ENCODE peak calls at places on chromosomes 6 and 20, in five cellular contexts. N is lower leg skin; T is kidney; W is stomach; R is CD8-positive, alpha-beta T cell. G is an unnamed sample.

GRCh38 chr20:25053207-25054132 is 4.5 kb downstream of the ACSS1 start:
- DNase-seq in T (peak), N (peak), W (peak), R (no peak), G (peak)

GRCh38 chr6:2257358-2257757 is 12.0 kb upstream of the GMDS start:
- DNase-seq in R (no peak), N (no peak), T (no peak), W (peak), G (no peak)

GRCh38 chr6:136609878-136610706 is 59.9 kb upstream of the MAP7 start:
- DNase-seq in T (no peak), W (peak), N (no peak), R (no peak), G (peak)

GRCh38 chr20:3106658-3107463 is 22.3 kb upstream of the AVP start:
- DNase-seq in W (no peak), T (peak), R (no peak), N (no peak), G (no peak)

GRCh38 chr6:151376440-151376839 is 14.9 kb downstream of the ZBTB2 start:
- DNase-seq in W (no peak), R (no peak), T (no peak), N (no peak), G (no peak)

GRCh38 chr6:37236921-37237320 is 20.7 kb upstream of the TBC1D22B start:
- DNase-seq in W (no peak), T (no peak), R (no peak), N (peak), G (no peak)

GRCh38 chr20:45229264-45230056 is 8.3 kb downstream of the SEMG2 start:
- DNase-seq in R (no peak), W (peak), N (no peak), T (no peak), G (peak)

GRCh38 chr6:128464790-128465189 is 55.6 kb downstream of the PTPRK start:
- DNase-seq in T (no peak), R (no peak), N (no peak), W (no peak), G (no peak)

GRCh38 chr6:36015666-36016065 is 8.8 kb downstream of the SLC26A8 start:
- DNase-seq in W (no peak), R (no peak), N (no peak), T (no peak), G (no peak)

GRCh38 chr6:16314311-16314710 is 75.9 kb downstream of the GMPR start:
- DNase-seq in W (no peak), R (no peak), N (no peak), T (no peak), G (no peak)

DNA sequence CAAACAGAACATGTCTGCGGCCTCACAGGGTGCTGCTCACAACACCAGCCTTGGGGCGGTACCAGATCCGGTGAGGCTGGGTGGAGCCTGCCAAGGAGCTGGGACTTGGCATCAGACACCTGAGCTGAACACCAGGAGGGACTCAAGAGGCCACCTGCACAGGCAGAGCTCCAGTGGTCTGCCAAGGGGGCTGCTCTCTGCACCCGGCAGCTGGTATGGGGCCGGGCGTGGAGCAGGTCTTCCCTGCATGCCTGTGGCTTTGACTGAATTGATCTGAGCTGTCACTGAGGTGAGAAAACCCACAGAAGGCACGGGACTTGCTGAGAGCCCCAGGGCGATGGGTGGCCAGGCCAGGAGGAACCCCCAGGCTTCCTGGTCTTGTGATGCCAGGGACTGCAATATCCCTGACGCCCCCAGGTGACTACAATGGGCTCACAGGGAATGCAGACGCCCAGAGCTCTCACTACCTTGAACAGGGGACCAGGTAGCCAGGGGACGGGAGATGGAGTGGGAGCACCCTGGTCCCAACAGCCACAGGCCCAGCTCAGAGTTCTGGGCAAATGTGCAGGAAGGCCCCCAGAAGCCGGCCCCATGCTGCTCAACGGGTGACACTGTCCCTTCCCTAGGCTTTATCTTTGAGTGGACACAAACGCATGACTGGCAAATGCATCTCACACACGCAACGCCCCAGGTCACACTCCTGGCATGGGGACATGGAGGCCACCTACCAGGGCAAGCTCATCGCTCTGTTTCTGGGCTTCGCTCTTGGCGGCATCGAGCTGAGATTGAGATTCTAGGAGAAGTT is 48.2 kb downstream of the DSTN start:
- DNase-seq in R (no peak), W (peak), N (peak), T (peak), G (peak)
- TF ChIP-seq CTCF in R (peak), W (no peak), N (no peak), T (no peak), G (no peak)

DNA sequence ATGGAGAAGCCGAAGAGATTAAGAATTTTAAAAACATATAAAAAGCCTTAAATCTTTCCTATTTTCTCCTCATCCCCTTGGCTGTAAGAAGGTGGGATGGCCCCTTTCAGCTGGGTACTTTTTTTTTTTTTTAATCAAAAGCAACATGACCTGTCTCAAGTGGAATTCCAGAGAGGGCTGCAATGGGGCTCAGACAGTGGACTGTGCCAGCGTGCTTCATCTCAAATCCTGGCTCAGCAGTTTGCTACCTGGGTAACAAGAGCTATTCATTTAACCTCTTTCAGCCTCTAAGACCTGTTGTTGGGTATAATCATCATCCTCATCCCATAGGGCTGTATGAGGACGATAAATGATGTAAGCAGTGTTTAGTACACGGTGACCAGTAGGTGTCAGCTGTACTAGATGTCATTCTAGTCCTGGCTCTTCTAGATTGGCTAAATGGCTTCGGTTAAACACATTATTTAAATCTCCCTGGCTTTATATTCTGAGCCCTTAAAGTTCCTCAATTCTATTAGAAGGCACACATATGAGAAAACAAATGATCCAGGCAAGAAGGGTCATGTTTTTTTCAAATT is 6.9 kb upstream of the PPP1R3G start:
- DNase-seq in R (no peak), N (no peak), T (no peak), W (no peak), G (no peak)
- TF ChIP-seq CTCF in R (no peak), N (no peak), T (no peak), W (no peak), G (peak)

GRCh38 chr20:38645980-38646858 is 44.6 kb downstream of the ARHGAP40 start:
- DNase-seq in T (peak), N (peak), R (peak), W (peak), G (peak)

GRCh38 chr20:38651154-38651553 is 49.5 kb downstream of the ARHGAP40 start:
- DNase-seq in N (no peak), W (no peak), R (no peak), T (no peak), G (no peak)

GRCh38 chr20:38651562-38651961 is 50.0 kb downstream of the ARHGAP40 start:
- DNase-seq in N (no peak), R (no peak), W (no peak), T (no peak), G (no peak)

GRCh38 chr20:38650010-38650409 is 48.4 kb downstream of the ARHGAP40 start:
- DNase-seq in R (no peak), N (no peak), W (no peak), T (no peak), G (no peak)

GRCh38 chr20:38649275-38649891 is 47.8 kb downstream of the ARHGAP40 start:
- DNase-seq in W (no peak), N (no peak), T (no peak), R (no peak), G (no peak)
- TF ChIP-seq CTCF in W (no peak), N (no peak), T (peak), R (no peak), G (peak)

DNA sequence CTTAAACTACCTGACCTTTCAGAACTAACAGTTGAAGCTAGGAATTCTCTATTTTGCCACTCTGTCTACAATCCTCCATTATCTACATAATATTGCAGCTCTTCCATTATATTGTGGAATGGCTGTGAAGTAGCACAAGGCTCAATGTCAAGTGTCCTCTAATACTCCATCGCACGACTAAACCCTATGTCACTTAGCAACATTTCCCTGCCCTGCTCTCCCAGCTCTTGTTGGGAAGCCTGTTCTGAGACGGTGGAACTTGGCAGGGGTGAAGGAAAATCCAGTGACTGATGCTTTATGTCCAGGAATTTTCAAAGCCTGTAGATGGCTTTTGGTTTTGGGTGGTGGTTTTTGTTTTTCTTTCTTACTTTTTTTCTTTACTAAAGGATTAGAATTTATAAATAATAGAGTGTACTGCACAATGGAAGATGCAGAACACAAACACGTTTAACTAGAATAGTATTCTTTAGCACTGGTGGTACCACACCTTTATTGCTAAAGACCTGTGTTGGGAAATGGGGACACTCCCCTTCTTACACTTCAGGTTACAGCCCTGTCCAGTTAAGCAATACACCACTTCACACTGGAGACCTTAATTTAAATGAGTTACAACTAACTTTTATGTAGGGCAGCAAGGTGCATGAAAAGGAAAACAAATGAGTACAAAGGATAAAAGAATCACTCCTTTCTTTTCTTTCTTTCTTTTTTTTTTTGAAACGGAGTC is 20.7 kb upstream of the AMD1 start:
- DNase-seq in R (no peak), W (no peak), N (no peak), T (no peak), G (no peak)
- TF ChIP-seq CTCF in R (no peak), W (no peak), N (no peak), T (no peak), G (no peak)

GRCh38 chr6:74578339-74578738 is 627.5 kb downstream of the COL12A1 start:
- DNase-seq in W (no peak), N (no peak), T (no peak), R (no peak), G (no peak)

GRCh38 chr6:74570044-74570443 is 635.8 kb downstream of the COL12A1 start:
- DNase-seq in T (no peak), N (no peak), R (no peak), W (no peak), G (no peak)

GRCh38 chr6:74577619-74578018 is 628.2 kb downstream of the COL12A1 start:
- DNase-seq in N (no peak), R (no peak), T (no peak), W (no peak), G (no peak)

GRCh38 chr6:74573613-74574012 is 632.2 kb downstream of the COL12A1 start:
- DNase-seq in N (no peak), W (no peak), T (no peak), R (no peak), G (no peak)

DNA sequence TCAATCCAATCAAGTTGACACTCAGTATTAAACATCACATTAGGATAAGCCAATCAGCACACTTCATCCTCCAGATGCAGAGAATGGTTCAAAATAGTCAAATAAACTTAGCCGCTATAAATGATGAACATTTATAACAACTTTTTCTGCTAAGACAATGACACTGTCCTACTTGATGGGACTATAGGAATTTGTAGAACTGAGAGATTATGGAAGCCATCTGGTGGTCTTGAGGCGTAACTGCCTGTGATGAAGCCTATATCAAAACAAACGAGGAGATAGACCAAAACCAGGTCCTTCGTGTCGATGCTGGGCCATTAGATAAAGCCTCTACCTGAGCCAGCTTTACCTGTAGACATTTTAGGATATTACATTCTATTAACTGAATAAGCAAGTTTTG is 631.1 kb downstream of the COL12A1 start:
- DNase-seq in T (no peak), W (no peak), N (no peak), R (no peak), G (no peak)
- TF ChIP-seq CTCF in T (peak), W (no peak), N (no peak), R (no peak), G (no peak)

G was measured in Peyer's patch.